ENCODE peak calls at places on chromosomes 7 and 10, in seven cellular contexts. H is hepatocyte, D is OCI-LY7, T is GM23248, C is neural progenitor cell, R is HCT116, L is PC-3. M is an unnamed sample. For H3K4me1, the result is how much of the 10 kb centered on the place peaks cover.

GRCh38 chr10:20871970-20872369 is 25.1 kb downstream of the NEBL start:
- DNase-seq in H (no peak), D (no peak), T (no peak), C (no peak), R (no peak), L (no peak), M (peak)

GRCh38 chr10:118951218-118951617 is 78.3 kb upstream of the NANOS1 start:
- DNase-seq in H (no peak), D (no peak), T (no peak), C (no peak), R (no peak), L (no peak), M (no peak)

GRCh38 chr7:106012935-106013439 is 49.9 kb downstream of the CDHR3 start:
- DNase-seq in H (peak), D (no peak), T (peak), C (no peak), R (no peak), L (no peak), M (no peak)

GRCh38 chr10:59393349-59393748 is 31.0 kb upstream of the FAM13C start:
- DNase-seq in H (no peak), D (no peak), T (peak), C (no peak), R (no peak), L (peak), M (no peak)

GRCh38 chr10:63549810-63550209 is 28.6 kb downstream of the REEP3 start:
- DNase-seq in H (no peak), D (no peak), T (no peak), C (no peak), R (no peak), L (no peak), M (no peak)

GRCh38 chr10:17476073-17476472 is 21.7 kb upstream of the ST8SIA6 start:
- DNase-seq in H (no peak), D (no peak), T (no peak), C (no peak), R (no peak), L (no peak), M (no peak)

GRCh38 chr10:113348694-113349093 is 204.2 kb upstream of the HABP2 start:
- DNase-seq in H (no peak), D (no peak), T (no peak), C (no peak), R (no peak), L (no peak), M (no peak)

GRCh38 chr7:73865738-73866445 is 4.9 kb downstream of the TMEM270 start:
- DNase-seq in H (peak), D (peak), T (peak), C (peak), R (no peak), L (peak), M (peak)

GRCh38 chr7:5354460-5355279 is 69.0 kb downstream of the TNRC18 start:
- DNase-seq in H (peak), D (peak), T (peak), C (no peak), R (no peak), L (peak), M (peak)

GRCh38 chr7:130793855-130794618 is 60.0 kb upstream of the KLF14 start:
- DNase-seq in H (no peak), D (no peak), T (peak), C (no peak), R (peak), L (no peak), M (peak)

GRCh38 chr10:112282086-112282485 is 1.1 kb upstream of the TECTB start:
- DNase-seq in H (no peak), D (no peak), T (peak), C (no peak), R (no peak), L (peak), M (no peak)

GRCh38 chr7:47100815-47101435 is 481.0 kb downstream of the TNS3 start:
- DNase-seq in H (peak), D (peak), T (peak), C (peak), R (peak), L (peak), M (peak)

GRCh38 chr10:488081-488932 is 201.2 kb downstream of the DIP2C start:
- DNase-seq in H (no peak), D (no peak), T (no peak), C (no peak), R (no peak), L (no peak), M (no peak)

GRCh38 chr7:129832701-129833227 is 120.0 kb downstream of the UBE2H start:
- DNase-seq in H (no peak), D (no peak), T (no peak), C (no peak), R (no peak), L (no peak), M (no peak)

GRCh38 chr7:108093903-108094302 is 36.3 kb downstream of the LAMB4 start:
- DNase-seq in H (no peak), D (no peak), T (peak), C (no peak), R (no peak), L (no peak), M (no peak)

GRCh38 chr7:22659741-22660140 is 67.3 kb upstream of the IL6 start:
- DNase-seq in H (no peak), D (no peak), T (no peak), C (no peak), R (no peak), L (no peak), M (no peak)

GRCh38 chr10:74930962-74931361 is 104.6 kb downstream of the KAT6B start:
- DNase-seq in H (no peak), D (no peak), T (no peak), C (peak), R (no peak), L (no peak), M (no peak)

GRCh38 chr10:93703841-93704240 is 1.4 kb upstream of the FRA10AC1 start:
- DNase-seq in H (no peak), D (no peak), T (no peak), C (no peak), R (no peak), L (no peak), M (no peak)

GRCh38 chr7:80393786-80394185 is 118.1 kb downstream of the GNAT3 start:
- DNase-seq in H (no peak), D (no peak), T (no peak), C (no peak), R (no peak), L (no peak), M (no peak)

GRCh38 chr10:104045151-104046089 is 40.3 kb downstream of the COL17A1 start:
- DNase-seq in H (peak), D (no peak), T (peak), C (peak), R (peak), L (peak), M (peak)

GRCh38 chr7:66167773-66168367 is 37.3 kb upstream of the TPST1 start:
- DNase-seq in H (no peak), D (no peak), T (peak), C (no peak), R (no peak), L (peak), M (no peak)

GRCh38 chr7:74483402-74484336 is 30.0 kb downstream of the GTF2IRD1 start:
- DNase-seq in H (peak), D (no peak), T (peak), C (no peak), R (no peak), L (peak), M (no peak)

GRCh38 chr10:8242295-8242872 is 187.9 kb downstream of the GATA3 start:
- DNase-seq in H (no peak), D (no peak), T (no peak), C (no peak), R (no peak), L (no peak), M (no peak)

GRCh38 chr10:22598488-22598887 is 115.9 kb downstream of the PIP4K2A start:
- DNase-seq in H (no peak), D (no peak), T (no peak), C (no peak), R (no peak), L (no peak), M (no peak)

GRCh38 chr7:27242580-27243339 is at the start of gene EVX1:
- DNase-seq in H (no peak), D (no peak), T (peak), C (peak), R (no peak), L (no peak), M (peak)

GRCh38 chr7:55515569-55516279 is 56.6 kb downstream of the VOPP1 start:
- DNase-seq in H (no peak), D (peak), T (no peak), C (no peak), R (no peak), L (no peak), M (no peak)

GRCh38 chr10:43322321-43322720 is 49.1 kb upstream of the FXYD4 start:
- DNase-seq in H (no peak), D (no peak), T (no peak), C (no peak), R (no peak), L (no peak), M (peak)

GRCh38 chr10:44393834-44394547 is 9.1 kb upstream of the CXCL12 start:
- DNase-seq in H (no peak), D (no peak), T (no peak), C (no peak), R (no peak), L (no peak), M (no peak)

GRCh38 chr7:50661345-50662058 is 96.3 kb upstream of the DDC start:
- DNase-seq in H (no peak), D (peak), T (no peak), C (no peak), R (no peak), L (no peak), M (no peak)

GRCh38 chr10:71641449-71641848 is 78.1 kb downstream of the C10orf105 start:
- DNase-seq in H (no peak), D (no peak), T (no peak), C (no peak), R (no peak), L (no peak), M (no peak)

GRCh38 chr10:17229967-17230682 is 2.1 kb downstream of the VIM start:
- DNase-seq in H (peak), D (peak), T (peak), C (peak), R (peak), L (peak), M (peak)

DNA sequence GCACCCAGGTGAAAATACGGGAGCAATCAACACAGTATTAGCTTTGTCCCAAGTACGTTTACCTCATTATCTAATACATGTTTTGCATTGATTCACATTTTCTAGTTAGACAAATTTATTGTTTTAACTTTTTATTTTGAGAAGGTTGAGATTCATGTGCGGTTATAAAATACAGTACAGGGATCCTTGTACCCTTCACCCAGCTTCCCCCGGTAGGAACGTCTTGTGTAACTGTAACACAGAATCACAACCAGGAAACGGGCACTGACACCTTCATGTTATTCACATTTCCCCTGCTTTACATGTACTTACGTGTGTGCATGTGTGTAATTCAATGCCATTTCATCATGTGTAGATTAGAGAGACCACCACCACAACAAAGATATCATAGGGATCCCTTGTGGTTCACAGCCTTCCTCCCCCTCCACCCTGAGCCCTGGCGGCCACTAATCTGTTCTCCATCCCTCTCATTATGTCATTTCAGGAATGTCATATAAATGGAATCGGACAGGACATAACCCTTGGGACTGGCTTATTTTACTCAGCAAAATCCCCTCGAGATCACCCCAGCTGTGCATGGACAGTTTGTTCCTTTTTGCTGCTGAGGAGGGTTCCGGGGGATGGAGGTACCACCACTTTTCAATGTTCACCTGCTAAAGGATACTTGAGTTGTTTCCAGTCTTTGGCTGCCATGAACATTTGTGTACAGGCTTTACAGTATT is 46.5 kb upstream of the C10orf71 start:
- DNase-seq in H (no peak), D (no peak), T (no peak), C (no peak), R (no peak), L (peak), M (no peak)
- H3K4me2 ChIP-seq in H (no peak), D (no peak), T (no peak), C (no peak), R (no peak), L (peak), M (no peak)

DNA sequence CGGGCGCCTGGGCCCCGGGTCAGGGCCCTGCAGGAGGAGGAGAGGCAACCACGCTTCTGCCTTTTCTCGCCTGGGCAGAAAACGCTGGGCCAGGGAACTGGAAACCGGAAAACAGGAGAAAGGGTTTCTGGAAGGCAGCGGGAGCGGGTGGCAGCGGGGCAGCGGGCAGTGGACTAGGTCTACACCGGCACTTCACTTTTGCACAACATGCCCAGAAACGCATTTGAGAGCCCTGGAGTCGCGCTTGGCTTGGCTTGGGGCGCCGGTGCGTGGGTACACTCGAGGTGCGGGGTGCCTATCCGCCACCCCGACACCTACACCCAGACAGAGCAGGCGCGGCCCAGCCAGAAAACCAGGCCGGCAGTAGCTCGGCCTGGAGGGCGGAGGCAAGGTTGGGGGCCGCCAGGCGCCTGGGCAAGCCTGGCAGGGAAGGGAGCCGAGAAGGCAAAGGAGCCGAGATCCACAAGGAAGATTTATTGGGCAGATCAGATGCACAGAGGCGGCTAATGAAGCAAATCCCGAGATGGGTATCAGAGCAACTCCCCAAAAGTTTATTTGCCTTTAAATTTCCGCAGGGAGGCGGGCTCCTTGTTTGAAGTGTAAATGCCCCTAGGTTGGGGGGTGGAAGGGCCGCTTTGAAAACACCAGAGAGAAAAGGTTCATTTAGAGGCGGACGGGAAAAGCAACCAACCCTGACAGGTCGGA is 3.2 kb upstream of the PAX2 start:
- DNase-seq in H (no peak), D (no peak), T (no peak), C (peak), R (no peak), L (no peak), M (peak)
- H3K4me1 ChIP-seq in H (under half), D (under half), T (under half), C (half or more), R (under half), L (under half), M (half or more)

DNA sequence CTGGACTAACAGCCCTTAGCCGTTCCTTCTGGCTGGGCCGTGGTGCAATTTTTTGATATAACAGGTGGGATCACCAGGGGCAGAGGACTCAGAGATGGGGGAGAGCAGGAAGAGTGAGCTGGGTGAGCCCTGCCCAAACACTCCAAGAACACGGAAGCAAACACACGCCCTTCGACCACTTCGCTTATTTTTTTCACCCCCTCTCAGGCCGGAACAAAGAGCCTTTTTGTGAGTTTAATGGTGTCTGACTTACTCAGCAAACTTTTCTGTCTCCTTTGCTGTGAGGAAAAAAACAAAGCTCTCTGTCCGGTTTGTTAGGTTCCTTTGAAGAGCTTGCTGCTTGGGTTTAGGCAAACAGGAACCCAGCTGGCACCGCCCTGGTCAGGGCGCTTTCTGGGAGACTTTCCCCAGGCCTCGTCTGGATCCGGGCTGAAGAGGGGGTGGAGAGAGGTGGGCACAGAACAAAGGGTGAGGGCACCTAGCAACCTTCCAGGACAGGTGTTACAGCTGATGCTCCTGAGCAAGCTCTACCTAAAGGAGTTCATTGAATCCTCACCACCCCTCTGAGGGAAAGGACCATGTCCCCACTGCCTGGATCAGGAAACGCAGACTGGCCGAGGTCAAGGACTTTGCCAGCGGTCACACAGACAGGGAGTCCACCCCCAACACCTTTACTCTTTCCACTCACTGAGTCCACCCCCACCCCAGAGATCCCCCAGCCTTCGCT is 23.3 kb downstream of the CALML3 start:
- DNase-seq in H (peak), D (no peak), T (no peak), C (no peak), R (peak), L (peak), M (no peak)
- TF ChIP-seq EZH2phosphoT487 in H (no peak), D (no peak), T (no peak), C (no peak), R (no peak), L (no peak), M (no peak)

GRCh38 chr10:133104076-133104965 is 16.6 kb downstream of the ADGRA1 start:
- DNase-seq in H (no peak), D (no peak), T (no peak), C (no peak), R (no peak), L (no peak), M (peak)
- H3K4me2 ChIP-seq in H (no peak), D (no peak), T (no peak), C (no peak), R (no peak), L (no peak), M (no peak)

DNA sequence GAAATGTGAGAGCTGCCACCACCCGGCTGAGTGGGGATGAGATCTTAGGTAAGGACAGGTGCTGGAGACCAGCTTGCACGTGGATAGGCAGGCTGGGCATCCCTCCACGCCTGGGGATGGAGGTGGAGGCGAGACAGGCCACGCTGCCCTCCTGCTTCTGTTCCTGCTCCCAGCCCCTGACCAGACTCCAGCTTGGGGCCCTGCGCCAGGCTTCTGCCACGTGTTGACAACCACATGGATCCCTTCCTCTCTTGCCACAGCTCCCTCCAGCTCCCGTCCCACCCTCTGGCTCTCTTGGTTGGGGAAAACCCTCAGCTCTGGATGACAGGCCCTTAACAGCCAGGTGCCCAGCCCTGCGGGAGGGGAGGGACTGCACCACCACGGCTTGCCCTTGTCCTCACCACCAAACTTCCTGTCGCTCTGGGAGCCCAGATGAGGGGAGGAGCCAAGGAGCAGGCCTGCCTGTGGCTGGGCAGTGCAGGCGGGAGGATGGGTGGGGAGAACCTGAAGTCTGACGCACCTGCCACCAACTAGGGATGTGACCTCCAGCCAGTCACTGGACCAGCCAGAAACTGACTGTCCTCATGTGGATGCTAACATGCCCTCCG is 36.0 kb downstream of the KCNH2 start:
- DNase-seq in H (peak), D (peak), T (no peak), C (no peak), R (no peak), L (peak), M (no peak)
- H3K4me1 ChIP-seq in H (under half), D (under half), T (under half), C (under half), R (under half), L (under half), M (under half)

GRCh38 chr10:78896169-78896931 is 172.4 kb upstream of the ZMIZ1 start:
- DNase-seq in H (no peak), D (no peak), T (no peak), C (no peak), R (no peak), L (no peak), M (no peak)
- TF ChIP-seq EZH2phosphoT487 in H (no peak), D (no peak), T (no peak), C (no peak), R (no peak), L (no peak), M (no peak)